ENCODE peak calls at places on chromosomes 12 and 14, in eight cellular contexts. F is mucosa of descending colon, J is HuH-7, Q is amniotic epithelial cell, V is NCI-H69, U is GM23248, R is NCI-H345, O is Calu3. K is an unnamed sample.

GRCh38 chr12:6465467-6466183 is 4.9 kb downstream of the VAMP1 start:
- DNase-seq in U (peak; percentile 81), F (no peak), O (peak; percentile 63), J (peak; percentile 84), R (peak; percentile 69), V (peak; percentile 80), Q (peak; percentile 73), K (peak; percentile 94)

GRCh38 chr14:52391866-52392600 is 77.9 kb downstream of the PTGER2 start:
- DNase-seq in V (no peak), O (no peak), F (no peak), U (peak; percentile 82), J (no peak), R (no peak), Q (peak; percentile 15), K (no peak)

GRCh38 chr14:100602621-100603020 is 15.4 kb upstream of the BEGAIN start:
- DNase-seq in U (no peak), V (no peak), O (no peak), Q (no peak), R (no peak), F (no peak), J (no peak), K (no peak)

GRCh38 chr14:75295061-75295461 is 16.4 kb downstream of the FOS start:
- DNase-seq in Q (peak; percentile 84), F (peak; percentile 85), J (no peak), O (peak; percentile 61), R (peak; percentile 29), V (peak; percentile 61), U (peak; percentile 85), K (peak; percentile 69)

GRCh38 chr12:55931317-55931779 is 386 bp downstream of the DGKA start:
- DNase-seq in R (no peak), F (peak; percentile 67), U (peak; percentile 50), J (peak; percentile 32), V (no peak), O (peak; percentile 13), Q (no peak), K (no peak)

GRCh38 chr14:92987713-92988510 is 65.0 kb downstream of the CHGA start:
- DNase-seq in U (no peak), Q (no peak), R (no peak), F (peak; percentile 22), O (no peak), V (peak; percentile 66), J (no peak), K (no peak)

GRCh38 chr12:40996091-40996490 is 192.0 kb upstream of the PDZRN4 start:
- DNase-seq in F (no peak), U (no peak), R (no peak), O (no peak), V (no peak), Q (no peak), J (no peak), K (no peak)

GRCh38 chr14:59919582-59920377 is at the start of gene LRRC9:
- DNase-seq in Q (peak; percentile 56), U (peak; percentile 9), F (peak; percentile 32), V (peak; percentile 98), R (peak; percentile 92), J (peak; percentile 68), O (no peak), K (peak; percentile 89)

GRCh38 chr12:20451759-20452158 is 83.4 kb downstream of the PDE3A start:
- DNase-seq in V (no peak), J (no peak), U (peak; percentile 62), O (no peak), F (no peak), R (no peak), Q (peak; percentile 99), K (no peak)

GRCh38 chr12:5154091-5154490 is 110.4 kb downstream of the KCNA5 start:
- DNase-seq in V (peak; percentile 29), F (no peak), U (no peak), R (no peak), O (no peak), J (no peak), Q (no peak), K (no peak)

GRCh38 chr12:26124491-26125450 is at the start of gene BHLHE41:
- DNase-seq in Q (no peak), J (peak; percentile 60), R (no peak), U (peak; percentile 76), V (peak; percentile 20), O (peak; percentile 83), F (peak; percentile 87), K (peak; percentile 93)

GRCh38 chr12:38163442-38163801 is 153.2 kb upstream of the ALG10B start:
- DNase-seq in J (no peak), F (no peak), V (no peak), U (no peak), R (no peak), Q (no peak), O (no peak), K (peak; percentile 15)

GRCh38 chr14:104536942-104537612 is 42.5 kb upstream of the C14orf180 start:
- DNase-seq in V (no peak), R (no peak), J (no peak), U (peak; percentile 41), O (peak; percentile 39), Q (peak; percentile 33), F (no peak), K (no peak)

GRCh38 chr12:612886-613285 is 50.4 kb downstream of the NINJ2 start:
- DNase-seq in O (no peak), Q (no peak), R (no peak), J (no peak), V (no peak), F (no peak), U (no peak), K (no peak)